ENCODE peak calls at places on chromosomes 5 and 9, in eight cellular contexts. M is CD4-positive, alpha-beta T cell; Z is neural progenitor cell; Y is WERI-Rb-1; K is hepatocyte; U is lung; R is substantia nigra; E is PC-9. Q is an unnamed sample.

GRCh38 chr9:93012998-93013855 is 45.3 kb upstream of the SUSD3 start:
- DNase-seq in U (no peak), Y (no peak), E (no peak), K (no peak), Z (no peak), M (no peak), R (no peak), Q (no peak)

GRCh38 chr9:20351715-20352114 is 270.6 kb downstream of the MLLT3 start:
- DNase-seq in Z (no peak), E (no peak), K (no peak), U (no peak), M (no peak), Y (no peak), R (no peak), Q (no peak)

GRCh38 chr9:81430727-81431126 is 258.6 kb downstream of the TLE1 start:
- DNase-seq in U (no peak), R (no peak), K (no peak), Z (no peak), Y (no peak), M (no peak), E (no peak), Q (no peak)

GRCh38 chr9:88173378-88173999 is 35.2 kb upstream of the SPATA31C2 start:
- DNase-seq in K (peak), M (peak), Z (peak), E (peak), U (no peak), R (no peak), Y (peak), Q (no peak)

GRCh38 chr5:7886849-7887460 is 18.0 kb downstream of the MTRR start:
- DNase-seq in Z (peak), U (no peak), K (peak), R (no peak), Y (no peak), E (no peak), M (no peak), Q (no peak)

GRCh38 chr5:10133830-10134229 is 115.9 kb downstream of the ATPSCKMT start:
- DNase-seq in K (no peak), Y (no peak), R (no peak), E (no peak), M (no peak), U (no peak), Z (no peak), Q (no peak)

GRCh38 chr5:122141751-122142150 is 12.4 kb downstream of the ZNF474 start:
- DNase-seq in U (no peak), K (no peak), Z (no peak), M (no peak), Y (no peak), R (no peak), E (no peak), Q (no peak)

GRCh38 chr5:148208226-148208625 is 5.4 kb downstream of the SPINK6 start:
- DNase-seq in Z (no peak), K (no peak), U (no peak), M (no peak), Y (no peak), R (no peak), E (no peak), Q (no peak)

GRCh38 chr9:134604834-134605233 is 36.8 kb upstream of the COL5A1 start:
- DNase-seq in Y (no peak), K (no peak), Z (no peak), R (no peak), M (no peak), E (no peak), U (no peak), Q (no peak)

GRCh38 chr9:89951671-89952070 is 346.9 kb downstream of the GADD45G start:
- DNase-seq in K (no peak), Y (no peak), R (no peak), Z (no peak), E (no peak), M (no peak), U (no peak), Q (no peak)

GRCh38 chr5:83711982-83712601 is 8.6 kb downstream of the HAPLN1 start:
- DNase-seq in K (peak), E (peak), M (no peak), Z (peak), R (no peak), Y (peak), U (no peak), Q (no peak)

GRCh38 chr5:178141550-178141949 is 10.7 kb downstream of the RMND5B start:
- DNase-seq in K (no peak), U (no peak), E (no peak), M (no peak), R (no peak), Z (no peak), Y (no peak), Q (no peak)

GRCh38 chr9:129570450-129571297 is 50.2 kb downstream of the C9orf50 start:
- DNase-seq in E (peak), R (peak), M (no peak), U (peak), Z (peak), K (peak), Y (no peak), Q (no peak)

GRCh38 chr9:4678679-4679267 is 596 bp upstream of the CDC37L1 start:
- DNase-seq in K (peak), U (no peak), Y (no peak), M (peak), Z (no peak), E (no peak), R (no peak), Q (no peak)

GRCh38 chr5:179858241-179858585 is 404 bp downstream of the MRNIP start:
- DNase-seq in Y (peak), E (peak), U (no peak), M (peak), Z (peak), K (peak), R (no peak), Q (no peak)

GRCh38 chr5:89998505-89998904 is 411.1 kb downstream of the CETN3 start:
- DNase-seq in E (no peak), Y (no peak), M (no peak), U (no peak), R (no peak), Z (peak), K (no peak), Q (no peak)

GRCh38 chr5:6856658-6857057 is 143.4 kb downstream of the TENT4A start:
- DNase-seq in R (no peak), M (no peak), Y (no peak), U (no peak), Z (no peak), K (no peak), E (no peak), Q (no peak)

GRCh38 chr9:128927731-128928411 is 7.1 kb downstream of the PHYHD1 start:
- DNase-seq in U (peak), R (peak), Y (peak), E (peak), M (peak), K (peak), Z (peak), Q (no peak)

GRCh38 chr9:134318481-134318891 is 7.8 kb upstream of the RXRA start:
- DNase-seq in U (no peak), E (no peak), K (no peak), M (no peak), Y (no peak), Z (no peak), R (no peak), Q (no peak)

GRCh38 chr5:102654559-102655354 is 100.3 kb upstream of the PAM start:
- DNase-seq in R (no peak), Z (no peak), M (no peak), K (no peak), E (no peak), U (no peak), Y (no peak), Q (no peak)

GRCh38 chr9:92790542-92791527 is 26.2 kb upstream of the BICD2 start:
- DNase-seq in E (peak), M (peak), K (peak), Z (peak), U (peak), R (peak), Y (peak), Q (no peak)

GRCh38 chr5:77133061-77133758 is 46.1 kb upstream of the ZBED3 start:
- DNase-seq in E (peak), Z (no peak), R (peak), M (no peak), Y (no peak), K (peak), U (peak), Q (peak)

GRCh38 chr5:140795259-140795641 is 598 bp downstream of the PCDHA2 start:
- DNase-seq in E (no peak), R (no peak), Z (peak), U (no peak), Y (no peak), M (no peak), K (peak), Q (no peak)

GRCh38 chr5:80516826-80517225 is 28.9 kb downstream of the FAM151B start:
- DNase-seq in E (peak), M (no peak), K (peak), U (no peak), Z (no peak), Y (no peak), R (no peak), Q (peak)

GRCh38 chr5:16784088-16784487 is 152.0 kb downstream of the MYO10 start:
- DNase-seq in E (no peak), Z (no peak), Y (no peak), M (no peak), K (no peak), R (no peak), U (no peak), Q (no peak)

GRCh38 chr5:139912804-139913203 is 117.2 kb downstream of the PSD2 start:
- DNase-seq in E (no peak), R (no peak), Z (no peak), U (peak), M (no peak), Y (no peak), K (peak), Q (no peak)

GRCh38 chr9:12760758-12761157 is 14.1 kb upstream of the LURAP1L start:
- DNase-seq in E (no peak), U (no peak), Y (no peak), K (no peak), Z (no peak), R (no peak), M (no peak), Q (no peak)

GRCh38 chr5:17185776-17186175 is 31.7 kb upstream of the BASP1 start:
- DNase-seq in R (no peak), K (no peak), Y (no peak), U (no peak), Z (no peak), M (no peak), E (no peak), Q (no peak)

GRCh38 chr9:79377315-79377855 is 194.4 kb upstream of the TLE4 start:
- DNase-seq in Z (no peak), K (no peak), U (no peak), R (no peak), Y (no peak), M (no peak), E (no peak), Q (no peak)

GRCh38 chr5:132260714-132261615 is 3.5 kb downstream of the PDLIM4 start:
- DNase-seq in Y (peak), R (no peak), U (no peak), Z (no peak), M (no peak), K (peak), E (peak), Q (peak)

GRCh38 chr5:52943285-52943684 is 45.9 kb upstream of the ITGA2 start:
- DNase-seq in R (no peak), K (no peak), Z (no peak), M (no peak), U (no peak), E (no peak), Y (no peak), Q (no peak)

GRCh38 chr9:27349681-27350080 is 52.7 kb upstream of the EQTN start:
- DNase-seq in R (no peak), K (no peak), M (no peak), E (no peak), Y (no peak), Z (no peak), U (no peak), Q (no peak)

GRCh38 chr5:139064613-139065012 is 133.6 kb downstream of the SIL1 start:
- DNase-seq in K (no peak), Z (no peak), U (peak), Y (no peak), R (no peak), E (peak), M (no peak), Q (peak)

GRCh38 chr5:179914032-179914755 is 6.5 kb upstream of the TBC1D9B start:
- DNase-seq in M (no peak), R (no peak), K (no peak), Z (no peak), Y (no peak), E (peak), U (peak), Q (peak)

GRCh38 chr9:32258482-32258881 is 126.0 kb upstream of the ACO1 start:
- DNase-seq in K (no peak), R (no peak), M (no peak), E (no peak), U (no peak), Z (no peak), Y (no peak), Q (no peak)

GRCh38 chr9:124210697-124211096 is 47.1 kb upstream of the NEK6 start:
- DNase-seq in Z (no peak), M (no peak), K (no peak), U (no peak), Y (no peak), R (no peak), E (no peak), Q (no peak)

GRCh38 chr9:124038790-124039633 is 27.4 kb downstream of the LHX2 start:
- DNase-seq in E (no peak), U (no peak), Y (no peak), M (no peak), R (no peak), K (no peak), Z (no peak), Q (no peak)

GRCh38 chr9:135524130-135524861 is 3.1 kb downstream of the LCN1 start:
- DNase-seq in E (no peak), U (no peak), M (no peak), Z (no peak), Y (no peak), K (no peak), R (no peak), Q (no peak)

GRCh38 chr9:113737414-113738271 is 138.5 kb upstream of the ZNF618 start:
- DNase-seq in K (peak), R (no peak), M (no peak), E (peak), U (peak), Y (peak), Z (peak), Q (no peak)

GRCh38 chr9:671997-672396 is 169.5 kb upstream of the DMRT1 start:
- DNase-seq in Y (no peak), Z (no peak), R (no peak), K (no peak), E (no peak), U (no peak), M (no peak), Q (no peak)
- H3K27ac ChIP-seq in Y (no peak), Z (no peak), R (no peak), K (no peak), E (no peak), U (no peak), M (no peak), Q (peak)

GRCh38 chr5:163458778-163459405 is 1.0 kb downstream of the NUDCD2 start:
- DNase-seq in M (no peak), K (no peak), Z (no peak), E (no peak), U (no peak), Y (no peak), R (no peak), Q (no peak)

GRCh38 chr5:163463063-163463435 is 2.6 kb downstream of the HMMR start:
- DNase-seq in E (no peak), Y (no peak), K (no peak), Z (no peak), U (no peak), R (no peak), M (no peak), Q (no peak)

GRCh38 chr5:163459465-163459887 is 426 bp downstream of the NUDCD2 start:
- DNase-seq in K (no peak), E (no peak), Y (no peak), U (no peak), M (no peak), R (no peak), Z (no peak), Q (no peak)

GRCh38 chr5:163460562-163461176 is at the start of gene HMMR:
- DNase-seq in E (no peak), U (no peak), R (no peak), M (no peak), Z (peak), Y (peak), K (peak), Q (no peak)

GRCh38 chr5:163459888-163460561 is at the start of gene NUDCD2:
- DNase-seq in Z (peak), K (peak), R (peak), E (peak), U (peak), M (peak), Y (peak), Q (peak)
- H3K27ac ChIP-seq in Z (peak), K (peak), R (peak), E (peak), U (peak), M (peak), Y (peak), Q (peak)

DNA sequence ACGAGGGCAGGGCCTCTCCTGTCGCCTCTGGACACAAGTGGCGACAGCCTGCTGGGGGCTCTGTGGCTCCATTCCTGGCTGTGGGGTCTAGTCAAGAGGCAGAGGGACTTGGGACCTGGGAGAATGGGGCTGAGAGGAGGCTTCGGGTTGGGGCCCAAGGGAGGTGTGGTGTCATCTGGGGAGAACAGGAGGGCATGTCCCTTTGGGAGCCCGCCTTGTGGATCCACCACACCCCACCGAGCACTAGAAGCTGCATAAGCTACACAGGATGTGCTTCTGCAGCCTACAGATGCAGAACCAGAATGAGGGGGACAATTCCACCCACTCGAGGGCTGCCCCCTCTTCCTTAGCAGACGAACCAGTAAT is 3.9 kb upstream of the MAN1B1 start:
- DNase-seq in U (no peak), Z (no peak), Y (no peak), M (no peak), R (no peak), K (no peak), E (no peak), Q (no peak)
- H3K27ac ChIP-seq in U (no peak), Z (no peak), Y (peak), M (no peak), R (no peak), K (no peak), E (no peak), Q (peak)

GRCh38 chr5:4144608-4145007 is 549.0 kb downstream of the IRX1 start:
- DNase-seq in E (no peak), Y (no peak), K (no peak), M (no peak), Z (no peak), R (no peak), U (no peak), Q (no peak)
- H3K27ac ChIP-seq in E (no peak), Y (no peak), K (no peak), M (no peak), Z (no peak), R (no peak), U (no peak), Q (no peak)

GRCh38 chr5:31469886-31470285 is 62.0 kb downstream of the DROSHA start:
- DNase-seq in M (no peak), Y (no peak), U (no peak), E (no peak), Z (no peak), R (no peak), K (no peak), Q (no peak)
- H3K27ac ChIP-seq in M (no peak), Y (no peak), U (no peak), E (no peak), Z (no peak), R (no peak), K (no peak), Q (no peak)

GRCh38 chr9:84874583-84874982 is 205.1 kb downstream of the NTRK2 start:
- DNase-seq in Y (no peak), M (no peak), Z (no peak), U (no peak), K (no peak), R (no peak), E (no peak), Q (no peak)
- H3K27ac ChIP-seq in Y (no peak), M (no peak), Z (no peak), U (no peak), K (peak), R (no peak), E (no peak), Q (no peak)

GRCh38 chr5:131254741-131255140 is 9.1 kb upstream of the CDC42SE2 start:
- DNase-seq in Z (no peak), E (no peak), M (no peak), K (no peak), U (no peak), Y (no peak), R (no peak), Q (no peak)
- H3K27ac ChIP-seq in Z (no peak), E (no peak), M (peak), K (no peak), U (no peak), Y (no peak), R (no peak), Q (no peak)

GRCh38 chr5:146680846-146681585 is 165.0 kb upstream of the GPR151 start:
- DNase-seq in K (no peak), M (no peak), Z (no peak), R (no peak), E (no peak), Y (no peak), U (no peak), Q (peak)

GRCh38 chr5:146681586-146681945 is 165.6 kb upstream of the GPR151 start:
- DNase-seq in Z (no peak), M (no peak), U (no peak), K (no peak), E (no peak), R (no peak), Y (no peak), Q (no peak)

GRCh38 chr5:146682899-146683298 is 166.9 kb upstream of the GPR151 start:
- DNase-seq in E (no peak), Y (no peak), U (no peak), M (no peak), R (no peak), Z (no peak), K (no peak), Q (no peak)
- H3K27ac ChIP-seq in E (no peak), Y (no peak), U (no peak), M (no peak), R (no peak), Z (no peak), K (no peak), Q (no peak)